ENCODE peak calls at places on chromosome 11, in five cellular contexts. Y, D, W, Q and P are unnamed samples.

GRCh38 chr11:76997512-76997911 is 36.7 kb upstream of the B3GNT6 start:
- DNase-seq in W (no peak), Q (no peak), Y (no peak), D (no peak), P (no peak)

GRCh38 chr11:56911312-56911711 is 77.4 kb upstream of the OR5AK2 start:
- DNase-seq in W (no peak), Y (no peak), D (no peak), Q (no peak), P (no peak)

GRCh38 chr11:48055292-48056132 is 75.2 kb downstream of the PTPRJ start:
- DNase-seq in Q (peak), W (no peak), Y (peak), D (no peak), P (peak)

GRCh38 chr11:1370186-1371025 is 19.3 kb upstream of the BRSK2 start:
- DNase-seq in Y (no peak), W (no peak), D (no peak), Q (no peak), P (no peak)

GRCh38 chr11:133318221-133318620 is 214.1 kb downstream of the OPCML start:
- DNase-seq in D (no peak), Y (no peak), W (no peak), Q (no peak), P (no peak)

GRCh38 chr11:92894197-92894596 is 75.3 kb upstream of the MTNR1B start:
- DNase-seq in Q (no peak), W (no peak), Y (no peak), D (no peak), P (no peak)

GRCh38 chr11:36509694-36510566 is at the start of gene TRAF6:
- DNase-seq in Q (peak), Y (peak), W (peak), D (peak), P (peak)

GRCh38 chr11:70128435-70128906 is 50.4 kb downstream of the ANO1 start:
- DNase-seq in D (peak), Y (no peak), W (no peak), Q (no peak), P (no peak)

GRCh38 chr11:18641677-18642076 is 7.5 kb upstream of the SPTY2D1 start:
- DNase-seq in Y (no peak), W (no peak), Q (no peak), D (no peak), P (no peak)

GRCh38 chr11:63847363-63847762 is 8.5 kb downstream of the MARK2 start:
- DNase-seq in Y (no peak), D (no peak), Q (no peak), W (no peak), P (no peak)

GRCh38 chr11:44379141-44380008 is 69.4 kb upstream of the ALX4 start:
- DNase-seq in D (no peak), W (no peak), Q (no peak), Y (no peak), P (no peak)

GRCh38 chr11:45877221-45877620 is 8.2 kb upstream of the MAPK8IP1 start:
- DNase-seq in Q (no peak), Y (no peak), W (no peak), D (no peak), P (no peak)

GRCh38 chr11:62552931-62553838 is 6.6 kb upstream of the AHNAK start:
- DNase-seq in Q (no peak), D (peak), Y (peak), W (peak), P (peak)

GRCh38 chr11:267491-267994 is 10.7 kb upstream of the NLRP6 start:
- DNase-seq in Q (no peak), W (peak), Y (no peak), D (peak), P (peak)

GRCh38 chr11:45045692-45046471 is 95.2 kb upstream of the TP53I11 start:
- DNase-seq in W (peak), Y (peak), Q (no peak), D (peak), P (no peak)

GRCh38 chr11:79046365-79046764 is 394.5 kb downstream of the TENM4 start:
- DNase-seq in D (no peak), Y (no peak), Q (no peak), W (no peak), P (no peak)

GRCh38 chr11:36931167-36931566 is 333.1 kb upstream of the RAG2 start:
- DNase-seq in Y (no peak), D (no peak), Q (no peak), W (no peak), P (no peak)

GRCh38 chr11:61955031-61955415 is 4.9 kb downstream of the BEST1 start:
- DNase-seq in W (peak), Y (peak), Q (no peak), D (peak), P (no peak)

GRCh38 chr11:2770556-2771301 is 70.9 kb upstream of the KCNQ1OT1 start:
- DNase-seq in W (peak), Y (no peak), Q (no peak), D (no peak), P (peak)

GRCh38 chr11:47590026-47590861 is 3.8 kb downstream of the FAM180B start:
- DNase-seq in D (no peak), Y (no peak), W (no peak), Q (no peak), P (no peak)

GRCh38 chr11:82732734-82733443 is 775 bp downstream of the FAM181B start:
- DNase-seq in W (no peak), Y (no peak), Q (no peak), D (no peak), P (no peak)